ENCODE peak calls at places on chromosomes 16 and 17, in eight cellular contexts. A, I, T, N, Z, J, H and W are unnamed samples.

GRCh38 chr16:81446318-81447275 is 2.0 kb downstream of the CMIP start:
- DNase-seq in N (peak; percentile 60), T (no peak), I (no peak), A (no peak), H (no peak), Z (no peak), J (peak; percentile 51), W (peak; percentile 68)

GRCh38 chr17:48442819-48443218 is 12.8 kb upstream of the SKAP1 start:
- DNase-seq in J (no peak), T (no peak), Z (no peak), H (no peak), N (no peak), A (no peak), I (no peak), W (no peak)

GRCh38 chr16:63981639-63982038 is 1140.2 kb downstream of the CDH11 start:
- DNase-seq in A (no peak), J (no peak), I (no peak), T (no peak), N (no peak), H (no peak), Z (no peak), W (no peak)

GRCh38 chr16:82846806-82847205 is 220.0 kb downstream of the CDH13 start:
- DNase-seq in H (no peak), J (no peak), A (no peak), N (no peak), T (no peak), I (no peak), Z (no peak), W (no peak)

GRCh38 chr16:87874639-87875472 is 5.5 kb upstream of the SLC7A5 start:
- DNase-seq in T (no peak), J (no peak), H (no peak), Z (peak; percentile 88), I (no peak), N (no peak), A (no peak), W (no peak)

GRCh38 chr16:14351647-14352046 is 278.4 kb downstream of the PARN start:
- DNase-seq in A (no peak), T (no peak), I (no peak), N (no peak), J (no peak), Z (no peak), H (no peak), W (no peak)

GRCh38 chr16:88703486-88704309 is 2.5 kb downstream of the RNF166 start:
- DNase-seq in J (no peak), I (peak; percentile 53), T (no peak), H (no peak), Z (peak; percentile 39), N (no peak), A (no peak), W (peak; percentile 61)

GRCh38 chr17:19539841-19540311 is 6.2 kb downstream of the SLC47A1 start:
- DNase-seq in A (no peak), J (no peak), Z (no peak), T (no peak), I (no peak), H (no peak), N (no peak), W (no peak)

GRCh38 chr16:2212362-2213324 is 2.0 kb upstream of the BRICD5 start:
- DNase-seq in A (peak; percentile 46), T (no peak), I (no peak), J (no peak), H (no peak), N (no peak), Z (no peak), W (no peak)

GRCh38 chr16:4315185-4316102 is at the start of gene GLIS2:
- DNase-seq in J (peak; percentile 82), T (peak; percentile 82), N (peak; percentile 87), A (peak; percentile 52), H (peak; percentile 75), I (peak; percentile 22), Z (no peak), W (no peak)

GRCh38 chr17:65888649-65889048 is 303.3 kb downstream of the CEP112 start:
- DNase-seq in J (peak; percentile 66), H (peak; percentile 10), T (no peak), Z (no peak), N (peak; percentile 4), I (no peak), A (no peak), W (no peak)